ENCODE peak calls at places on chromosomes 16 and 17, in seven cellular contexts. J, O, X, L, R, I and Z are unnamed samples.

GRCh38 chr17:74823176-74823495 is 36.5 kb downstream of the GRIN2C start:
- DNase-seq in J (no peak), O (no peak), X (no peak), L (no peak), R (no peak), I (no peak), Z (no peak)

GRCh38 chr17:73787036-73787720 is 142.9 kb upstream of the SDK2 start:
- DNase-seq in J (no peak), O (no peak), X (no peak), L (peak; percentile 44), R (no peak), I (no peak), Z (no peak)

GRCh38 chr16:4261557-4262172 is 11.2 kb downstream of the TFAP4 start:
- DNase-seq in J (peak; percentile 36), O (peak; percentile 18), X (no peak), L (no peak), R (no peak), I (no peak), Z (peak; percentile 28)

GRCh38 chr17:3770471-3770870 is 30.5 kb downstream of the ITGAE start:
- DNase-seq in J (no peak), O (no peak), X (no peak), L (no peak), R (peak; percentile 52), I (no peak), Z (no peak)

GRCh38 chr16:50295541-50296132 is 29.3 kb downstream of the ADCY7 start:
- DNase-seq in J (no peak), O (no peak), X (peak; percentile 49), L (no peak), R (peak; percentile 18), I (no peak), Z (no peak)

GRCh38 chr16:79272141-79272577 is 328.4 kb downstream of the MAF start:
- DNase-seq in J (no peak), O (peak; percentile 78), X (no peak), L (no peak), R (no peak), I (no peak), Z (peak; percentile 59)

GRCh38 chr16:89244754-89245153 is 27.3 kb downstream of the ZNF778 start:
- DNase-seq in J (no peak), O (no peak), X (no peak), L (no peak), R (peak; percentile 14), I (no peak), Z (no peak)

GRCh38 chr16:27407158-27407557 is 5.2 kb downstream of the IL21R start:
- DNase-seq in J (no peak), O (peak; percentile 40), X (no peak), L (no peak), R (no peak), I (no peak), Z (no peak)

GRCh38 chr16:28309811-28310311 is 17.5 kb downstream of the SBK1 start:
- DNase-seq in J (no peak), O (peak; percentile 85), X (no peak), L (no peak), R (no peak), I (no peak), Z (peak; percentile 63)

GRCh38 chr16:67181346-67181745 is 2.4 kb downstream of the MATCAP1 start:
- DNase-seq in J (no peak), O (no peak), X (no peak), L (no peak), R (no peak), I (no peak), Z (no peak)

GRCh38 chr17:29444589-29444988 is 54.4 kb downstream of the TAOK1 start:
- DNase-seq in J (no peak), O (no peak), X (no peak), L (no peak), R (no peak), I (no peak), Z (no peak)

GRCh38 chr16:51666821-51667220 is 515.8 kb upstream of the SALL1 start:
- DNase-seq in J (no peak), O (no peak), X (no peak), L (no peak), R (no peak), I (no peak), Z (no peak)

GRCh38 chr17:42536372-42537155 is 523 bp downstream of the NAGLU start:
- DNase-seq in J (peak; percentile 90), O (peak; percentile 55), X (peak; percentile 88), L (peak; percentile 91), R (peak; percentile 93), I (peak; percentile 83), Z (peak; percentile 60)

GRCh38 chr17:2214047-2214717 is 89.4 kb downstream of the SMG6 start:
- DNase-seq in J (no peak), O (no peak), X (peak; percentile 84), L (peak; percentile 86), R (peak; percentile 80), I (peak; percentile 69), Z (no peak)

GRCh38 chr16:6193718-6194117 is 1096.1 kb upstream of the EEF2KMT start:
- DNase-seq in J (peak; percentile 28), O (no peak), X (no peak), L (no peak), R (no peak), I (no peak), Z (no peak)

GRCh38 chr16:53865492-53865863 is 161.5 kb downstream of the FTO start:
- DNase-seq in J (no peak), O (no peak), X (no peak), L (no peak), R (no peak), I (no peak), Z (no peak)

GRCh38 chr17:14903810-14904209 is 361.3 kb downstream of the PMP22 start:
- DNase-seq in J (no peak), O (no peak), X (no peak), L (no peak), R (no peak), I (no peak), Z (no peak)

GRCh38 chr17:70555723-70556122 is 386.4 kb downstream of the KCNJ2 start:
- DNase-seq in J (no peak), O (no peak), X (no peak), L (no peak), R (no peak), I (no peak), Z (no peak)

GRCh38 chr16:69320731-69321073 is 9.6 kb downstream of the VPS4A start:
- DNase-seq in J (no peak), O (no peak), X (no peak), L (peak; percentile 53), R (no peak), I (peak; percentile 5), Z (no peak)

GRCh38 chr16:69318177-69318910 is 7.2 kb downstream of the VPS4A start:
- DNase-seq in J (no peak), O (no peak), X (no peak), L (peak; percentile 52), R (no peak), I (no peak), Z (no peak)

GRCh38 chr16:69318911-69319289 is 7.8 kb downstream of the VPS4A start:
- DNase-seq in J (no peak), O (no peak), X (no peak), L (peak; percentile 54), R (no peak), I (peak; percentile 9), Z (no peak)

GRCh38 chr16:69319826-69320730 is 8.9 kb downstream of the VPS4A start:
- DNase-seq in J (no peak), O (no peak), X (no peak), L (peak; percentile 59), R (no peak), I (peak; percentile 12), Z (no peak)

GRCh38 chr16:69319381-69319780 is 8.2 kb downstream of the VPS4A start:
- DNase-seq in J (no peak), O (no peak), X (no peak), L (peak; percentile 54), R (no peak), I (no peak), Z (no peak)
- H3K9me3 ChIP-seq in J (no peaks in the 10 kb centered on the region), O (no peaks in the 10 kb centered on the region), X (no peaks in the 10 kb centered on the region), L (no peaks in the 10 kb centered on the region), R (no peaks in the 10 kb centered on the region), I (no peaks in the 10 kb centered on the region), Z (no peaks in the 10 kb centered on the region)

DNA sequence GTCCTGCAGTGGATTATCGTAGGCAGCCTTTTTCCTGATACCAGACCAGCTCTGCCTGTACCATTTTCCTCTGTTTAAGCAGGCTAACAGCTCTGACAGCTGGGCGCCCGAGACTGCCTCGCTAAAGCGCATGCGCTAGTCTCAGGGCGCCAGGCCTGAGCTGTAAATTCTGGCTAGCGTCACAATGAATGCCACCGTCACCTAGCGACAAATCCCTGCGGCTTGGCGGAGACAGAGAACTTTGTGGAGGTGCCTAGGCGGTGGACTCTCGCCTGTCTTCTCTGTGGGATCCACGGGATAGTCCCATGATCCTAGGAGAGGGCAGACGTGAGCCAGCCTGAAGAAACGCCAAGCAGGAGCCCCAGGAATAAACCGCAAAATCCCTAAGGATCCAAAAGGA is 573.9 kb downstream of the KCNJ18 start:
- DNase-seq in J (no peak), O (no peak), X (no peak), L (no peak), R (no peak), I (no peak), Z (no peak)
- H3K9me3 ChIP-seq in J (no peaks in the 10 kb centered on the region), O (no peaks in the 10 kb centered on the region), X (peaks cover 4% of the 10 kb centered on the region), L (no peaks in the 10 kb centered on the region), R (peaks cover 3% of the 10 kb centered on the region), I (no peaks in the 10 kb centered on the region), Z (peaks cover 4% of the 10 kb centered on the region)

GRCh38 chr17:22507823-22508222 is 815.5 kb downstream of the KCNJ18 start:
- DNase-seq in J (no peak), O (no peak), X (no peak), L (no peak), R (no peak), I (no peak), Z (no peak)

GRCh38 chr17:22506861-22507260 is 814.5 kb downstream of the KCNJ18 start:
- DNase-seq in J (no peak), O (no peak), X (no peak), L (no peak), R (no peak), I (no peak), Z (no peak)

GRCh38 chr17:22506231-22506630 is 813.9 kb downstream of the KCNJ18 start:
- DNase-seq in J (no peak), O (no peak), X (no peak), L (no peak), R (no peak), I (no peak), Z (no peak)

GRCh38 chr17:22505660-22506059 is 813.3 kb downstream of the KCNJ18 start:
- DNase-seq in J (no peak), O (no peak), X (no peak), L (no peak), R (no peak), I (no peak), Z (no peak)

GRCh38 chr17:22503322-22503899 is 811.1 kb downstream of the KCNJ18 start:
- DNase-seq in J (no peak), O (no peak), X (no peak), L (no peak), R (no peak), I (no peak), Z (no peak)
- H3K9me3 ChIP-seq in J (no peaks in the 10 kb centered on the region), O (no peaks in the 10 kb centered on the region), X (peaks cover 6% of the 10 kb centered on the region), L (no peaks in the 10 kb centered on the region), R (no peaks in the 10 kb centered on the region), I (no peaks in the 10 kb centered on the region), Z (no peaks in the 10 kb centered on the region)

GRCh38 chr17:58153046-58153445 is 4.9 kb downstream of the OR4D1 start:
- DNase-seq in J (no peak), O (peak; percentile 85), X (no peak), L (no peak), R (no peak), I (no peak), Z (peak; percentile 14)

GRCh38 chr17:58147930-58148434 is at the start of gene OR4D1:
- DNase-seq in J (no peak), O (no peak), X (no peak), L (no peak), R (no peak), I (no peak), Z (no peak)

GRCh38 chr17:58144801-58145200 is 3.4 kb upstream of the OR4D1 start:
- DNase-seq in J (no peak), O (no peak), X (no peak), L (no peak), R (no peak), I (no peak), Z (no peak)

GRCh38 chr17:58148609-58149008 is 425 bp downstream of the OR4D1 start:
- DNase-seq in J (no peak), O (no peak), X (no peak), L (no peak), R (no peak), I (no peak), Z (no peak)
- H3K9me3 ChIP-seq in J (no peaks in the 10 kb centered on the region), O (no peaks in the 10 kb centered on the region), X (peaks cover 21% of the 10 kb centered on the region), L (peaks cover 17% of the 10 kb centered on the region), R (peaks cover 3% of the 10 kb centered on the region), I (no peaks in the 10 kb centered on the region), Z (peaks cover 10% of the 10 kb centered on the region)